ENCODE peak calls at places on chromosomes 6 and 20, in five cellular contexts. Z is heart left ventricle, J is lower lobe of right lung, I is breast epithelium, O is heart right ventricle. G is an unnamed sample. For H3K27me3, the result is how much of the 10 kb centered on the place peaks cover.

GRCh38 chr6:135054238-135054574 is 416 bp downstream of the HBS1L start:
- DNase-seq in Z (no peak), J (no peak), I (no peak), O (no peak), G (no peak)

GRCh38 chr20:33531047-33531877 is 41.4 kb downstream of the CBFA2T2 start:
- DNase-seq in Z (no peak), J (no peak), I (no peak), O (no peak), G (no peak)

GRCh38 chr6:14692208-14692607 is 553.7 kb upstream of the JARID2 start:
- DNase-seq in Z (no peak), J (no peak), I (no peak), O (no peak), G (no peak)

GRCh38 chr6:11364971-11365397 is 132.5 kb upstream of the NEDD9 start:
- DNase-seq in Z (no peak), J (peak), I (peak), O (no peak), G (no peak)

GRCh38 chr20:49799698-49800097 is 12.9 kb upstream of the SLC9A8 start:
- DNase-seq in Z (no peak), J (no peak), I (no peak), O (no peak), G (no peak)

GRCh38 chr6:1749041-1749440 is 139.3 kb downstream of the FOXC1 start:
- DNase-seq in Z (no peak), J (no peak), I (no peak), O (no peak), G (no peak)

GRCh38 chr6:29395331-29395730 is at the start of gene OR12D2:
- DNase-seq in Z (no peak), J (no peak), I (no peak), O (no peak), G (no peak)

GRCh38 chr20:23939063-23939462 is 49.5 kb downstream of the GGTLC1 start:
- DNase-seq in Z (no peak), J (no peak), I (no peak), O (no peak), G (no peak)

GRCh38 chr6:32685603-32686002 is 19.1 kb upstream of the HLA-DQB1 start:
- DNase-seq in Z (no peak), J (no peak), I (no peak), O (no peak), G (no peak)

GRCh38 chr6:71537717-71538116 is 249.1 kb downstream of the OGFRL1 start:
- DNase-seq in Z (no peak), J (no peak), I (no peak), O (no peak), G (no peak)

GRCh38 chr6:162621246-162621645 is 106.3 kb downstream of the PRKN start:
- DNase-seq in Z (no peak), J (no peak), I (no peak), O (no peak), G (no peak)

GRCh38 chr6:166005401-166005845 is 162.2 kb downstream of the TBXT start:
- DNase-seq in Z (peak), J (no peak), I (no peak), O (peak), G (no peak)

GRCh38 chr6:3324262-3324942 is 65.7 kb downstream of the PSMG4 start:
- DNase-seq in Z (peak), J (no peak), I (no peak), O (peak), G (peak)

GRCh38 chr20:45100563-45101245 is at the start of gene KCNS1:
- DNase-seq in Z (no peak), J (no peak), I (no peak), O (no peak), G (no peak)

GRCh38 chr6:96841241-96841824 is 4.1 kb upstream of the GPR63 start:
- DNase-seq in Z (no peak), J (no peak), I (no peak), O (no peak), G (no peak)

GRCh38 chr20:57250607-57251343 is 15.7 kb downstream of the BMP7 start:
- DNase-seq in Z (no peak), J (no peak), I (no peak), O (no peak), G (no peak)

GRCh38 chr20:62646851-62647520 is 4.7 kb downstream of the SLCO4A1 start:
- DNase-seq in Z (no peak), J (no peak), I (no peak), O (no peak), G (no peak)

GRCh38 chr6:156396791-156397418 is 380.3 kb upstream of the ARID1B start:
- DNase-seq in Z (no peak), J (no peak), I (no peak), O (no peak), G (no peak)

GRCh38 chr6:161618816-161619454 is 345.1 kb upstream of the AGPAT4 start:
- DNase-seq in Z (no peak), J (no peak), I (peak), O (peak), G (no peak)

GRCh38 chr20:10603971-10604864 is 69.6 kb downstream of the JAG1 start:
- DNase-seq in Z (peak), J (no peak), I (peak), O (peak), G (peak)

GRCh38 chr6:123901441-123901840 is 97.8 kb downstream of the NKAIN2 start:
- DNase-seq in Z (no peak), J (no peak), I (no peak), O (no peak), G (no peak)

GRCh38 chr20:20546402-20546801 is 166.0 kb downstream of the RALGAPA2 start:
- DNase-seq in Z (no peak), J (no peak), I (no peak), O (no peak), G (no peak)

GRCh38 chr6:152401978-152402377 is 235.2 kb downstream of the SYNE1 start:
- DNase-seq in Z (no peak), J (no peak), I (no peak), O (no peak), G (no peak)

GRCh38 chr6:55174211-55175013 is at the start of gene HCRTR2:
- DNase-seq in Z (no peak), J (no peak), I (no peak), O (no peak), G (no peak)

GRCh38 chr6:127201321-127201720 is 65.3 kb upstream of the RNF146 start:
- DNase-seq in Z (no peak), J (no peak), I (no peak), O (no peak), G (peak)

GRCh38 chr20:10731190-10731955 is 57.6 kb upstream of the JAG1 start:
- DNase-seq in Z (no peak), J (no peak), I (no peak), O (no peak), G (no peak)

GRCh38 chr6:7008451-7008988 is 99.2 kb upstream of the RREB1 start:
- DNase-seq in Z (no peak), J (no peak), I (no peak), O (no peak), G (no peak)
- H3K27me3 ChIP-seq in Z (under half), J (under half), I (under half), O (under half), G (under half)

DNA sequence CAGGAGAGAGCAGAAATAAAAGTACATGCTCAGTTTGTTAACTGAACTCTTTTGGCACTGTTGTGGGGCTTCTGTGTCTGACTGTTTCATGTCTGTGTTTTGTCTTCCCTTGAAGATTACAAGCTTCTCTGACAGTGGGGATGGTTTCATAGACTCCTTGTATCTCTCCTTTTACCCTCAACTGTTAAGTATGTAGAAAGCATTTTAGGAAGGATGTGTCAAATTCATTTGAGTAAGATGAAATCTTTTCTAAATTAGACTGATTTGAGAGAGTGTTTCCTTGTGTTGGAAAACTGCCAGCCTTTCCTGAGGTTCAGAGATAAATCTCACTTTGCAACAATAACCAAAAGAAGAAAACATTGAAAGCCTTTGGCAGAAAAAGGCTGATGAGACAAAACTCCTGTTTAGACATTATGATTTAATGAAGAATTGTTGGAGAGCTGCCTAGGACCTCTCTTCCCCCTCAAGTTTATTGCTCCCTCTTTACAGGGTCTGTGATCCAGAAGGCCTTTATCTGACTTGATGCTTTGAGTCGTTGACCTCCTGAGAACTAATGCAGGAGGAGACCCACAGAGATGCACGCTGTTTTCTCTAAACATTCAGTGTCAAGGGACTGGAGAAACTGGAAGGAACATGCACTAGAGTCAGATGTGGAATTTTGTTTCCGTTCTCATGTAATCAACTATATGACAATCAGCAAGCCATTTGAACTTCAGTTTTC is 68.3 kb downstream of the ANKS1A start:
- DNase-seq in Z (no peak), J (no peak), I (no peak), O (no peak), G (no peak)
- H3K27ac ChIP-seq in Z (peak), J (peak), I (no peak), O (peak), G (no peak)

GRCh38 chr20:38642498-38642897 is 40.9 kb downstream of the ARHGAP40 start:
- DNase-seq in Z (no peak), J (no peak), I (no peak), O (no peak), G (no peak)

GRCh38 chr20:38644588-38644987 is 43.0 kb downstream of the ARHGAP40 start:
- DNase-seq in Z (no peak), J (no peak), I (no peak), O (no peak), G (no peak)

GRCh38 chr20:38645980-38646858 is 44.6 kb downstream of the ARHGAP40 start:
- DNase-seq in Z (peak), J (peak), I (peak), O (peak), G (peak)

GRCh38 chr20:38649275-38649891 is 47.8 kb downstream of the ARHGAP40 start:
- DNase-seq in Z (no peak), J (no peak), I (no peak), O (no peak), G (no peak)

DNA sequence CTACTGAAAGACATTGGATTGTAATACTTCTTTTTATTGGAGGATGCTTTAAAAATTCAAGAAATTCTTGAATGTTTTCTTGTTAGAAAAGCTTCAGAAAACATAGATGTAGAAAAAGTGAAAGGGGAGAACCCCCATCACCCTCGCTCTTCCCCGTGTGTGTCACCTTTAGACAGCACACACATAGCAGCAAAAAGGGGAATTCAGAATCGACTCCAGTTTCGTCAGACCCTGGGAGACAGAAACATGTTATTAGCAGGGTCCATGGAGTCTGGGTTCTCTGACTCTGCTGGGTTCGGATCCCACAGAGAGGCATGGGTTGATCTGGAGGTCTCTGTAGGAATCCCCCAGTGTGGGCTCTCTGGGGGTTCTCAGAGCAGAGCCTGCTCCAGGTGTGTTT is 43.7 kb downstream of the ARHGAP40 start:
- DNase-seq in Z (no peak), J (no peak), I (no peak), O (no peak), G (no peak)
- H3K27me3 ChIP-seq in Z (under half), J (under half), I (under half), O (half or more), G (half or more)

DNA sequence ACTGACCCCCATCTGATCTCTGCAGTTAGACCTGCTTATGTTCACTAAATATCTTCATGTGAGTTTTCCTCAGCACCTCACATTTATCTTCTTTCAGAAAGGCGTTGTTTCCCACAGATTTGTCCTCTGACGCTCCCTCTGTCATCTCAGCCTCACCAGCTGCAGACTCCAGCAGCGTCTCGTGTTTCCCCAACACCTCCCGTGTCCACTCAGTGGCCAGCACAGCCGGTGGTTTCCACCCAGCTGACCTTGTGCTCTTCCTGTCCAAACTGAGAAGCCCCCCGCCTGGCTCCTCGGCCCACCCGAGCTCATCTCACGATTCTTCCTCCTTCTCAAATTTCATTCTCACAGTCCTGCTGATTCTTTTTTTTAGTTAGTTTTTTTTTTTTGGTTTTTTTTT is 12.5 kb downstream of the ERMARD start:
- DNase-seq in Z (no peak), J (no peak), I (no peak), O (no peak), G (no peak)
- H3K27ac ChIP-seq in Z (no peak), J (no peak), I (no peak), O (no peak), G (no peak)

GRCh38 chr6:23650676-23651075 is 475.3 kb upstream of the NRSN1 start:
- DNase-seq in Z (no peak), J (no peak), I (no peak), O (no peak), G (no peak)
- H3K27me3 ChIP-seq in Z (under half), J (under half), I (under half), O (under half), G (under half)

GRCh38 chr6:100300221-100300736 is 164.4 kb downstream of the SIM1 start:
- DNase-seq in Z (no peak), J (no peak), I (no peak), O (no peak), G (peak)
- H3K27ac ChIP-seq in Z (no peak), J (no peak), I (no peak), O (no peak), G (peak)

GRCh38 chr6:83852528-83853177 is 507 bp upstream of the RIPPLY2 start:
- DNase-seq in Z (no peak), J (no peak), I (no peak), O (no peak), G (no peak)
- H3K27me3 ChIP-seq in Z (under half), J (under half), I (under half), O (half or more), G (under half)

GRCh38 chr6:43860285-43860684 is 90.3 kb downstream of the VEGFA start:
- DNase-seq in Z (no peak), J (no peak), I (no peak), O (no peak), G (no peak)
- H3K27ac ChIP-seq in Z (no peak), J (no peak), I (no peak), O (no peak), G (no peak)

GRCh38 chr20:38727602-38728236 is 3.4 kb downstream of the SLC32A1 start:
- DNase-seq in Z (no peak), J (no peak), I (no peak), O (no peak), G (no peak)

GRCh38 chr20:38726849-38727601 is 2.7 kb downstream of the SLC32A1 start:
- DNase-seq in Z (no peak), J (no peak), I (no peak), O (no peak), G (no peak)

GRCh38 chr20:38724603-38725457 is 544 bp downstream of the SLC32A1 start:
- DNase-seq in Z (no peak), J (no peak), I (no peak), O (no peak), G (no peak)

GRCh38 chr20:38725458-38725958 is 1.2 kb downstream of the SLC32A1 start:
- DNase-seq in Z (no peak), J (no peak), I (no peak), O (no peak), G (no peak)

DNA sequence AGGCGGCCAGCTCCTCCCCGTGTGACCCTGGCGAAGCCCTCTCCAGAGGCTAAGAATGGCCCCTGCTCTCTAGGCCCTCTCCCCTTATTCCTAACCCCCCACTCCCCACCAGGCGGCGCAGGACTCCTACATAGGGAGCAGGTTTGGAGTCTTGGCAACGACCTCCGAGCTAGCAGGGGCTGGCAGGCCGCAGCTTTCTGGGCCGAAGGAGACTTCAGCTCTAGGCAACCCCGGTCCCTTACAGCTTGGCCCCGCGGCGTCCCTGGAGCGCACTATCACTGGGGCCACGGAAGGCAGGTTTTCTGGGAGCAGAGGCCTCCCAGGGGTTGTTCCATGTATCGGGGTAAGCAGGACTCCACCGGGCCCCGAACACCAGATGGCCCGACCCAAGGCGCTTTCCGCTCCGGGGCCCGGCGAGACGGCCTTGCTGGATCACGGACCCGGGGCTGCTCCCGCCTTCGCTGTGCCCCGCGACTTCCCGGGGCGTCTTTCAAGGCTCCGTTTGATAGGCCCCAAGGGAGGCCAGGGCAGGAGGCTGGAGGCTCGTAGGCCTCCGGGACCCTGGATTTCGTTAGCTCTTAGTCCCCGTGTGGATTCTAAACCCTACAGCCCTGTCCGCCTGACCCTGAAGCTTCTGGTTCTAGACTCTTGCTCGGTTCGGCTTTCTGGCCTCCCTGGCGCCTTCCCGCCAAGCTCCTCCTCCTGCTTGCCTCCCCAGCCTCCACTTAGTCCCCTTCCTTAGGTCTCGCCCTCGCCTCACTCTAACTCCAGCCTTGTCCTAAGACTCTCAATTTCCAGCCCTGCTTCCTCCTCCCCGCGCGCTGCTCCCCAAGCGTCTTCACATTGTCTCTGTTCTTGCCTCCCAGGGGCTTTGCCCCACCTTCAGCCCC is 1.9 kb downstream of the SLC32A1 start:
- DNase-seq in Z (peak), J (no peak), I (no peak), O (peak), G (no peak)
- H3K27me3 ChIP-seq in Z (half or more), J (half or more), I (under half), O (half or more), G (half or more)

DNA sequence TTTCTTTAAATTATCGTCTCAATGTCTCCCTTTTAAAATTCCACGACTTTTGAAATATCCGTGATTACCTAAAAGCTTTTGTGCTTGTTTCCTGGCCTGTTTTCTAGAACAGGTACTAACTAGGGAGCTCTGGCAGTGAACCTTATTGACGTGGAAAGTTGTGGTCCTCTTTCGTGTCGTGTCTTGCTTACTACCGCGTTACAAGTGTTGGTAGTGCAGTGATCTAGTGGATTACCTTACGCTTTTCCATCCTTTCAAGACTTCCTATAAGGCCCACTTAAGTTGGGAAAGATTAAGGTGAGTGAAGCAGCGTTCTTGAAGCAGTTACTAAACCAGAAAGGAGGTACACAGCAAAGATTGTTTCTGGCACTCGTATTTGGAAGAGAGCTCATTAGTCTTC is 1.9 kb downstream of the PNRC1 start:
- DNase-seq in Z (no peak), J (no peak), I (no peak), O (no peak), G (no peak)
- H3K27ac ChIP-seq in Z (peak), J (peak), I (peak), O (peak), G (no peak)

G was measured in AG04450.